ENCODE peak calls at places on chromosomes 1 and 21, in seven cellular contexts. One of them, this sample, is unnamed.

GRCh38 chr21:21712761-21713558 is 714.8 kb downstream of the NCAM2 start:
- DNase-seq in fibroblast of lung: peak; percentile 80
- DNase-seq in cardiac muscle cell: peak; percentile 84
- DNase-seq in epithelial cell of esophagus: no peak
- DNase-seq in WTC11: no peak
- DNase-seq in RWPE2: no peak
- DNase-seq in OCI-LY7: no peak
- DNase-seq in this sample: no peak

GRCh38 chr1:202638019-202638887 is 72.0 kb downstream of the SYT2 start:
- DNase-seq in fibroblast of lung: no peak
- DNase-seq in cardiac muscle cell: no peak
- DNase-seq in epithelial cell of esophagus: no peak
- DNase-seq in WTC11: no peak
- DNase-seq in RWPE2: no peak
- DNase-seq in OCI-LY7: no peak
- DNase-seq in this sample: no peak

GRCh38 chr1:158022554-158023278 is 29.3 kb downstream of the KIRREL1 start:
- DNase-seq in fibroblast of lung: no peak
- DNase-seq in cardiac muscle cell: peak; percentile 74
- DNase-seq in epithelial cell of esophagus: no peak
- DNase-seq in WTC11: no peak
- DNase-seq in RWPE2: no peak
- DNase-seq in OCI-LY7: no peak
- DNase-seq in this sample: no peak

GRCh38 chr1:165290143-165290542 is 66.4 kb downstream of the LMX1A start:
- DNase-seq in fibroblast of lung: peak; percentile 2
- DNase-seq in cardiac muscle cell: peak; percentile 36
- DNase-seq in epithelial cell of esophagus: no peak
- DNase-seq in WTC11: no peak
- DNase-seq in RWPE2: no peak
- DNase-seq in OCI-LY7: no peak
- DNase-seq in this sample: no peak

GRCh38 chr1:181073638-181074037 is 14.9 kb upstream of the IER5 start:
- DNase-seq in fibroblast of lung: peak; percentile 93
- DNase-seq in cardiac muscle cell: peak; percentile 97
- DNase-seq in epithelial cell of esophagus: peak; percentile 72
- DNase-seq in WTC11: no peak
- DNase-seq in RWPE2: peak; percentile 54
- DNase-seq in OCI-LY7: no peak
- DNase-seq in this sample: no peak

GRCh38 chr1:3590951-3591865 is 20.1 kb downstream of the MEGF6 start:
- DNase-seq in fibroblast of lung: no peak
- DNase-seq in cardiac muscle cell: no peak
- DNase-seq in epithelial cell of esophagus: no peak
- DNase-seq in WTC11: peak; percentile 79
- DNase-seq in RWPE2: no peak
- DNase-seq in OCI-LY7: peak; percentile 10
- DNase-seq in this sample: no peak

GRCh38 chr1:109931189-109931672 is 20.6 kb downstream of the CSF1 start:
- DNase-seq in fibroblast of lung: peak; percentile 80
- DNase-seq in cardiac muscle cell: peak; percentile 91
- DNase-seq in epithelial cell of esophagus: no peak
- DNase-seq in WTC11: peak; percentile 95
- DNase-seq in RWPE2: no peak
- DNase-seq in OCI-LY7: no peak
- DNase-seq in this sample: no peak

GRCh38 chr21:45433911-45434644 is 29.1 kb downstream of the COL18A1 start:
- DNase-seq in fibroblast of lung: no peak
- DNase-seq in cardiac muscle cell: no peak
- DNase-seq in epithelial cell of esophagus: no peak
- DNase-seq in WTC11: no peak
- DNase-seq in RWPE2: no peak
- DNase-seq in OCI-LY7: no peak
- DNase-seq in this sample: no peak

GRCh38 chr1:41560496-41560895 is 76.0 kb upstream of the EDN2 start:
- DNase-seq in fibroblast of lung: no peak
- DNase-seq in cardiac muscle cell: no peak
- DNase-seq in epithelial cell of esophagus: no peak
- DNase-seq in WTC11: no peak
- DNase-seq in RWPE2: no peak
- DNase-seq in OCI-LY7: no peak
- DNase-seq in this sample: no peak

GRCh38 chr1:42765271-42765670 is 1.6 kb downstream of the P3H1 start:
- DNase-seq in fibroblast of lung: peak; percentile 44
- DNase-seq in cardiac muscle cell: peak; percentile 27
- DNase-seq in epithelial cell of esophagus: no peak
- DNase-seq in WTC11: no peak
- DNase-seq in RWPE2: no peak
- DNase-seq in OCI-LY7: no peak
- DNase-seq in this sample: no peak

GRCh38 chr1:235742914-235743599 is 93.5 kb upstream of the GNG4 start:
- DNase-seq in fibroblast of lung: no peak
- DNase-seq in cardiac muscle cell: no peak
- DNase-seq in epithelial cell of esophagus: no peak
- DNase-seq in WTC11: no peak
- DNase-seq in RWPE2: no peak
- DNase-seq in OCI-LY7: no peak
- DNase-seq in this sample: no peak
- TF ChIP-seq CTCF in fibroblast of lung: no peak
- TF ChIP-seq CTCF in cardiac muscle cell: no peak
- TF ChIP-seq CTCF in epithelial cell of esophagus: no peak
- TF ChIP-seq CTCF in WTC11: no peak
- TF ChIP-seq CTCF in RWPE2: no peak
- TF ChIP-seq CTCF in OCI-LY7: no peak
- TF ChIP-seq CTCF in this sample: no peak

DNA sequence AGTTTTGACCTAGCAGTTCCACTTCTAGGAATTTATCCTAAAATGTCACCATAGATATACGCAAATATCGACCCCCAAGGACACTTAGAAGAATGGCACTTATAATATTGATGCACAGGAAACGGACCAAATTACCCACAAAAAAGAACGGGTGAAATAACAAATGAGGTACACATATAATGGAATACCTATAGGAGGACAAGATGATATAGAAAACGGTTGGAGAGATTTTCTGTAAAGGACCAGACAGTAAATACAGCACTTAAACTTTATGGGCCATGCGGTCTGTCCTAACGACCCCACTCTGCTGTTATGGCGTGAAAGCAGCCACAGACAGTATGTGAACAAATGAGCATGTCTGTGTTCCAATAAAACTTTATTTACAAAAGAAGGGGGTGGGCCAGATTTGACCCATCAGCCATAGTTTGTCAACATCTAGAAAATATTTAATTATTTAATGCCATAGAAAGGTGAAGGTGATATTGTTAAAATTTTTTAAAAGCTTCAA is 2.4 kb downstream of the TMPRSS3 start:
- DNase-seq in fibroblast of lung: no peak
- DNase-seq in cardiac muscle cell: no peak
- DNase-seq in epithelial cell of esophagus: no peak
- DNase-seq in WTC11: no peak
- DNase-seq in RWPE2: no peak
- DNase-seq in OCI-LY7: no peak
- DNase-seq in this sample: no peak
- TF ChIP-seq CTCF in fibroblast of lung: no peak
- TF ChIP-seq CTCF in cardiac muscle cell: no peak
- TF ChIP-seq CTCF in epithelial cell of esophagus: no peak
- TF ChIP-seq CTCF in WTC11: no peak
- TF ChIP-seq CTCF in RWPE2: no peak
- TF ChIP-seq CTCF in OCI-LY7: no peak
- TF ChIP-seq CTCF in this sample: no peak

DNA sequence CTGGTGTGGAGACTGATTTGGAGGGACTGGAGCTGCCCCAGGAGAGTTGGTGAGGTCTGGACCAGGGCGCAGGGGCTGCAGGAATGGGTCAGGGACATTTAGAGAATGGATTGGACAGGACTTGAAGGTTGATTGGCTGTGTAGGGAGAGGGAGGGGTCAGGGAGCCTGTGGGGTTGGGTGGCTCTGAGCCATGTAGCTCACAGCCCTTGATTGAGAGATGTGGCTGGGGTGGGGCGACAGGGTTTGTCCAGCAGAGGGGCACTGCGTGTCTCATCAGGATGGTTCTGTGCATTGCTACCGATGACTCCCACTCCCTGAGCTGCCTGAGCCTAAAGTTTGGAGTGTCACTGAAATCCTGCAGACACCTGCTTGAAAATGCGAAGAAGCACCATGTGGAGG is 12.1 kb downstream of the AZIN2 start:
- DNase-seq in fibroblast of lung: no peak
- DNase-seq in cardiac muscle cell: no peak
- DNase-seq in epithelial cell of esophagus: no peak
- DNase-seq in WTC11: peak; percentile 34
- DNase-seq in RWPE2: no peak
- DNase-seq in OCI-LY7: no peak
- DNase-seq in this sample: no peak
- TF ChIP-seq CTCF in fibroblast of lung: no peak
- TF ChIP-seq CTCF in cardiac muscle cell: no peak
- TF ChIP-seq CTCF in epithelial cell of esophagus: no peak
- TF ChIP-seq CTCF in WTC11: no peak
- TF ChIP-seq CTCF in RWPE2: no peak
- TF ChIP-seq CTCF in OCI-LY7: no peak
- TF ChIP-seq CTCF in this sample: no peak

GRCh38 chr1:218475275-218475674 is 130.1 kb downstream of the TGFB2 start:
- DNase-seq in fibroblast of lung: peak; percentile 76
- DNase-seq in cardiac muscle cell: no peak
- DNase-seq in epithelial cell of esophagus: peak; percentile 31
- DNase-seq in WTC11: no peak
- DNase-seq in RWPE2: no peak
- DNase-seq in OCI-LY7: no peak
- DNase-seq in this sample: no peak
- TF ChIP-seq CTCF in fibroblast of lung: no peak
- TF ChIP-seq CTCF in cardiac muscle cell: no peak
- TF ChIP-seq CTCF in epithelial cell of esophagus: no peak
- TF ChIP-seq CTCF in WTC11: no peak
- TF ChIP-seq CTCF in RWPE2: no peak
- TF ChIP-seq CTCF in OCI-LY7: no peak
- TF ChIP-seq CTCF in this sample: no peak

DNA sequence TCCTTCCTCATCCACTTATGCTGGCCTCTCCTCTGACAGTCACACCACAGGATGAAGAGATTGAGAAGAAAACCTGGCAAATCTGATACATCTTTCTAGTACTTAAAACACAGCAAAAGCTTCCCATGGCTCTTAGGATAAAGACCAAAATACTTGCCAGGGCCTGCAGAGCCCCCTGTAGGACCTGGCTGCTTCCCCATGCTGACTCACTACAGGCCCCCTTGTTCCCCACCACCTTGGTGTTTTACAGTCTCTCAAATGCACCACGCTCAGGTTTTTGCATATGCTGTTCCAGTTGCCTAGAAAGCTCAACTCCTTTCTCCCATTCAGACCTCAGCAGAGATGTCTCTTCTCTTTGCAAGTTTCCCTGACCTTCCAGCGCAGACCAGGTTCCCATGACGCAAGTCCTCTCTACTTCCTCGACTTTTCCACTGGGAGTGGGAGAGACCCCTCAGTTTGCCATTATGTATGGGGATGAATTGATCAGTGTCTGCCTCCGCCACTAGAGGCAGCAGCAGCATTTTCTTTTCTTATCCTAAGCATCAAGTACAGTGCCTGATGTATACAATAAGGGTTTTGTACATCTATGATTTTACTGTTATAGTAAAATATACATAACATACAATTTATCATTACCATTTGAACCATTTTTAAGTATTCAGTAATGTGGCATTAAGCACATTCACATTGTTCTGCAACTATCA is 113.8 kb upstream of the C8B start:
- DNase-seq in fibroblast of lung: no peak
- DNase-seq in cardiac muscle cell: no peak
- DNase-seq in epithelial cell of esophagus: no peak
- DNase-seq in WTC11: peak; percentile 33
- DNase-seq in RWPE2: no peak
- DNase-seq in OCI-LY7: no peak
- DNase-seq in this sample: no peak
- TF ChIP-seq CTCF in fibroblast of lung: peak; percentile 5
- TF ChIP-seq CTCF in cardiac muscle cell: peak; percentile 16
- TF ChIP-seq CTCF in epithelial cell of esophagus: peak; percentile 28
- TF ChIP-seq CTCF in WTC11: peak; percentile 29
- TF ChIP-seq CTCF in RWPE2: peak; percentile 33
- TF ChIP-seq CTCF in OCI-LY7: peak; percentile 70
- TF ChIP-seq CTCF in this sample: no peak

GRCh38 chr1:65688848-65689247 is 103.8 kb upstream of the PDE4B start:
- DNase-seq in fibroblast of lung: no peak
- DNase-seq in cardiac muscle cell: peak; percentile 13
- DNase-seq in epithelial cell of esophagus: no peak
- DNase-seq in WTC11: no peak
- DNase-seq in RWPE2: no peak
- DNase-seq in OCI-LY7: no peak
- DNase-seq in this sample: no peak
- TF ChIP-seq CTCF in fibroblast of lung: no peak
- TF ChIP-seq CTCF in cardiac muscle cell: no peak
- TF ChIP-seq CTCF in epithelial cell of esophagus: no peak
- TF ChIP-seq CTCF in WTC11: no peak
- TF ChIP-seq CTCF in RWPE2: no peak
- TF ChIP-seq CTCF in OCI-LY7: no peak
- TF ChIP-seq CTCF in this sample: no peak

GRCh38 chr1:54982739-54983138 is 2.3 kb downstream of the TMEM61 start:
- DNase-seq in fibroblast of lung: no peak
- DNase-seq in cardiac muscle cell: no peak
- DNase-seq in epithelial cell of esophagus: no peak
- DNase-seq in WTC11: no peak
- DNase-seq in RWPE2: no peak
- DNase-seq in OCI-LY7: no peak
- DNase-seq in this sample: peak; percentile 12
- TF ChIP-seq CTCF in fibroblast of lung: no peak
- TF ChIP-seq CTCF in cardiac muscle cell: no peak
- TF ChIP-seq CTCF in epithelial cell of esophagus: no peak
- TF ChIP-seq CTCF in WTC11: no peak
- TF ChIP-seq CTCF in RWPE2: no peak
- TF ChIP-seq CTCF in OCI-LY7: no peak
- TF ChIP-seq CTCF in this sample: no peak